ENCODE peak calls at places on chromosomes 12 and 14, in five cellular contexts. T is CD8-positive, alpha-beta T cell; W is right atrium auricular region; P is astrocyte; G is cardiac muscle cell. D is an unnamed sample. For H3K36me3, the result is how much of the 10 kb centered on the place peaks cover.

GRCh38 chr12:114528766-114529165 is 122.8 kb upstream of the TBX5 start:
- DNase-seq in T (no peak), W (no peak), P (no peak), G (no peak), D (no peak)

GRCh38 chr14:104154246-104154645 is 15.9 kb downstream of the KIF26A start:
- DNase-seq in T (no peak), W (no peak), P (no peak), G (no peak), D (no peak)

GRCh38 chr12:109612003-109612402 is 38.4 kb downstream of the MVK start:
- DNase-seq in T (no peak), W (no peak), P (no peak), G (no peak), D (no peak)

GRCh38 chr14:90692826-90693225 is 123.4 kb downstream of the TTC7B start:
- DNase-seq in T (no peak), W (no peak), P (no peak), G (no peak), D (no peak)

GRCh38 chr12:95918194-95918993 is 24.0 kb downstream of the CCDC38 start:
- DNase-seq in T (no peak), W (no peak), P (peak), G (peak), D (no peak)

GRCh38 chr14:100881211-100882025 is 22.1 kb downstream of the RTL1 start:
- DNase-seq in T (no peak), W (no peak), P (no peak), G (no peak), D (no peak)

GRCh38 chr14:37587881-37588666 is 7.0 kb downstream of the FOXA1 start:
- DNase-seq in T (no peak), W (no peak), P (no peak), G (no peak), D (no peak)

GRCh38 chr14:99129998-99130397 is 142.0 kb downstream of the BCL11B start:
- DNase-seq in T (no peak), W (peak), P (no peak), G (no peak), D (no peak)

GRCh38 chr12:115871714-115872113 is 405.8 kb downstream of the MED13L start:
- DNase-seq in T (no peak), W (no peak), P (peak), G (peak), D (no peak)

GRCh38 chr14:73753043-73753886 is 39.1 kb upstream of the PNMA1 start:
- DNase-seq in T (no peak), W (peak), P (no peak), G (peak), D (no peak)
- H3K4me3 ChIP-seq in T (peak), W (peak), P (no peak), G (no peak), D (no peak)

GRCh38 chr12:24723759-24724158 is 225.1 kb downstream of the BCAT1 start:
- DNase-seq in T (no peak), W (no peak), P (no peak), G (no peak), D (no peak)

GRCh38 chr12:24728826-24729225 is 220.1 kb downstream of the BCAT1 start:
- DNase-seq in T (no peak), W (no peak), P (no peak), G (no peak), D (no peak)

GRCh38 chr12:24730461-24730896 is 218.4 kb downstream of the BCAT1 start:
- DNase-seq in T (no peak), W (no peak), P (no peak), G (no peak), D (no peak)

GRCh38 chr12:24724765-24725307 is 224.1 kb downstream of the BCAT1 start:
- DNase-seq in T (no peak), W (no peak), P (no peak), G (no peak), D (no peak)

DNA sequence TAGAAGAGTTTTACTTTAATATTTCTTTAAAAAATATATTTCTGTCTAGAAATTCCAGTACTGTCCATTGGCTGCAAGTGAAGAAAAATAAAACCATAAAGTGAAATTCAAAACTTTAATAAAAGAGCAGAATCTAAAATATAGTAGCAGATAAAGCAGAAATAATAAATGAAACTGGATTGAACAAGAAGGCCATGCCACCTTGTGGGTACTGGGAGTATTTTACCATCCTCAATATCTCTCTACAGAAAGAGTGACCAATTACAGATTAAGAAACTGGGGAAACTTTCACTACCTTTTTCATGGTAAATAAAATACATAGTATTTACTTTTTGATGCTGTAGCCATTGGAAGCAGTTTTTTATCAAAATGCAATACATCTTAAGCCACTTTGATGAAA is 220.5 kb downstream of the BCAT1 start:
- DNase-seq in T (no peak), W (no peak), P (no peak), G (peak), D (no peak)
- TF ChIP-seq CTCF in T (no peak), W (peak), P (peak), G (peak), D (peak)

DNA sequence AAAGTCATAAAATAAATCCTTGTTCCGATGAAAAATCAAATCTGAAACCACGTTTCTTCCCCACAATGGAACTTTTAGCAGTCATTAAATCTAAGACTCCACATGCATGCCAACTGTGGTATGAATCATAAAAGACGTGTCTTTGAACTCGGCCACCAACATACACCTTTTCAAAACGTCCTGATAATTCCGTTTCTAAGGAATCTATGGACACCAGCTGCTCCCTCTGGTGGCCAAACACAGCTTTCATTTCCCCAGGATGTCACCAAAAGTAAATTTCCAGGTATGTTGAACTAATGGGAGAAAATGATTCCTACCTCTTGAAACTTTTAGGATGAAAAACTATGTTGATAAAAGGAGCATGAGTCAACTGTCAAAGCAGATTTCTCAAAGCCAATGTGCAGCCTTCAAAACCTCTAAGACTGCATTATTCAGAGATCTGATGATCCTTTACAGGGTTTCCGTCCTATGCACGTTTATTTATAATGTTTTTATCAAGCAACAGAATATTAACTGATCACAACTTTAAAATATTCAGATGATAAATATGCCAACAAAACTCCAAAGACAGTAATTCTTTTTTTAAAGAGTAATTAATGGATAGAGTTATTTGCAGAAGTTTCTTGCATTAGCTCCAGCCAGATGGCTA is 96.2 kb downstream of the CIT start:
- DNase-seq in T (no peak), W (no peak), P (peak), G (peak), D (peak)
- H3K36me3 ChIP-seq in T (under half), W (under half), P (under half), G (under half), D (under half)

GRCh38 chr12:122395319-122395718 is 27.1 kb downstream of the CLIP1 start:
- DNase-seq in T (no peak), W (no peak), P (peak), G (peak), D (peak)

GRCh38 chr12:122389677-122390076 is 32.8 kb downstream of the CLIP1 start:
- DNase-seq in T (no peak), W (no peak), P (no peak), G (no peak), D (no peak)

GRCh38 chr12:122392411-122392810 is 30.1 kb downstream of the CLIP1 start:
- DNase-seq in T (no peak), W (no peak), P (no peak), G (no peak), D (no peak)

GRCh38 chr12:122394626-122395194 is 27.8 kb downstream of the CLIP1 start:
- DNase-seq in T (no peak), W (no peak), P (no peak), G (no peak), D (no peak)

GRCh38 chr12:122393822-122394221 is 28.6 kb downstream of the CLIP1 start:
- DNase-seq in T (no peak), W (no peak), P (no peak), G (no peak), D (no peak)
- H3K4me3 ChIP-seq in T (no peak), W (no peak), P (no peak), G (no peak), D (no peak)

DNA sequence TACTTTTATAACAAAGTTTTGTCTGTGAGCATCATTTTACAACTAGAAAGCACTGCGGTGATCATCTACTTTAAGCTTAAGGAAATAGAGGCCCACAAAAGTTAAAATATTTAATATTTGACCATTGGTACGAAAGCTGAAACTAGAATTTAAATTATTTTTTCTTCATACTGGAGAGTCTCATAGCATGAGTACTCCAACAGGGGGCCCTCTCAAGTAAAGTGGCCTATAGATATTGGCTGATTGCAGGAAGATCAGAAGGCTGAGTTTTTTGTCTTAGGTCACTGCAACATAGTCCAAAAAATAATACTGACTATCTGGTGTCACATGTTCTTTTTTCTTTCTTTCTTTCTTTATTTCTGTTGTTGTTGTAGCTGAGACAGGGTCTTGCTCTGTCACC is 75.3 kb upstream of the ZDHHC17 start:
- DNase-seq in T (no peak), W (no peak), P (no peak), G (no peak), D (no peak)
- TF ChIP-seq CTCF in T (peak), W (no peak), P (peak), G (peak), D (peak)

DNA sequence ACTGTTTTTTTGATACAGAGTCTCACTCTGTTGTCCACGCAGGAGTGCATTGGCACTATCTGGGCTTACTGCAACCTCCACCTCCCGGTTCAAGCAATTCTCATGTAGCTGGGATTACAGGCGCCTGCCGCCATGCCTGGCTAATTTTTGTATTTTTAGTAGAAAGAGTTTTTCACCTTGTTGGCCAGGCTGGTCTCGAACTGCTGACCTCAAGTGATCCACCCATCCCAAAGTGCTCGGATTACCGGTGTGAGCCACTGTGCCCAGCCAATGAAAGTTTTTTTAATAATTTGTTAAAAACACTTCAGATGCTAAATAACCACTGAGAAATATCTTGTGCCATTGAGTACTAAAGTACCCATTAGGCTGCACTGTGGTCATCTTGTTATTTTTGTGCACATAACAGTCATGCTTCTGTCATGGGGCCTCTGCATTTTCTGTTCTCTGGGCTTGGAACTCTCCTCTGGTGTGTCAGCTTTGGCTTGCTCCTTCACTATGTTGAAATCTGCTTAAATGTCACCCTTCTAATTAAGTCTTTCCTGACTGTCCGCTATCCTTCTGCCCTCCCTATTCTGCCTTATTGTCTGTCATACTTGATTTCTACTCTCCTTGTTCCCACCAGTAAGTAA is 105.1 kb downstream of the KTN1 start:
- DNase-seq in T (no peak), W (no peak), P (no peak), G (no peak), D (no peak)
- H3K36me3 ChIP-seq in T (under half), W (under half), P (under half), G (under half), D (under half)

GRCh38 chr14:22814945-22815713 is at the start of gene SLC7A7:
- DNase-seq in T (no peak), W (no peak), P (no peak), G (peak), D (no peak)
- H3K4me3 ChIP-seq in T (no peak), W (peak), P (no peak), G (no peak), D (peak)

GRCh38 chr12:54413284-54414190 is 5.5 kb downstream of the ITGA5 start:
- DNase-seq in T (peak), W (no peak), P (peak), G (peak), D (no peak)

GRCh38 chr12:54414191-54414525 is 4.9 kb downstream of the ITGA5 start:
- DNase-seq in T (no peak), W (no peak), P (no peak), G (no peak), D (no peak)

GRCh38 chr12:54417712-54418440 is 1.2 kb downstream of the ITGA5 start:
- DNase-seq in T (no peak), W (no peak), P (no peak), G (no peak), D (no peak)

GRCh38 chr12:54416908-54417603 is 2.0 kb downstream of the ITGA5 start:
- DNase-seq in T (no peak), W (no peak), P (no peak), G (peak), D (no peak)

GRCh38 chr12:54415223-54415929 is 3.7 kb downstream of the ITGA5 start:
- DNase-seq in T (no peak), W (no peak), P (no peak), G (no peak), D (no peak)
- TF ChIP-seq CTCF in T (no peak), W (no peak), P (no peak), G (no peak), D (no peak)

GRCh38 chr14:105450123-105450505 is 24.5 kb upstream of the CRIP2 start:
- DNase-seq in T (no peak), W (no peak), P (no peak), G (no peak), D (no peak)

GRCh38 chr14:105447651-105448640 is 26.7 kb upstream of the CRIP2 start:
- DNase-seq in T (no peak), W (no peak), P (no peak), G (no peak), D (no peak)

GRCh38 chr14:105449276-105450122 is 25.1 kb upstream of the CRIP2 start:
- DNase-seq in T (no peak), W (no peak), P (no peak), G (no peak), D (no peak)

GRCh38 chr14:105446971-105447370 is 27.3 kb downstream of the MTA1 start:
- DNase-seq in T (no peak), W (no peak), P (no peak), G (no peak), D (no peak)

GRCh38 chr14:105448706-105449111 is 25.9 kb upstream of the CRIP2 start:
- DNase-seq in T (peak), W (peak), P (peak), G (peak), D (no peak)
- H3K36me3 ChIP-seq in T (under half), W (under half), P (under half), G (under half), D (under half)

GRCh38 chr14:105167303-105168092 is 1.1 kb downstream of the JAG2 start:
- DNase-seq in T (no peak), W (no peak), P (no peak), G (no peak), D (no peak)
- H3K4me3 ChIP-seq in T (no peak), W (peak), P (no peak), G (peak), D (peak)

D was measured in kidney epithelial cell.